ENCODE peak calls at places on chromosomes 4 and X, in six cellular contexts. D, C, P, M, S and J are unnamed samples.

GRCh38 chrX:23554304-23554703 is 113.0 kb upstream of the PRDX4 start:
- DNase-seq in D (peak; percentile 3), C (peak; percentile 50), P (no peak), M (peak; percentile 20), S (no peak), J (peak; percentile 18)

GRCh38 chrX:23838953-23839352 is 56.0 kb downstream of the SAT1 start:
- DNase-seq in D (no peak), C (no peak), P (no peak), M (no peak), S (no peak), J (no peak)

GRCh38 chrX:106898462-106898861 is 4.7 kb downstream of the RIPPLY1 start:
- DNase-seq in D (no peak), C (peak; percentile 53), P (no peak), M (peak; percentile 47), S (no peak), J (no peak)

GRCh38 chr4:184263910-184264732 is 46.4 kb upstream of the ENPP6 start:
- DNase-seq in D (peak; percentile 79), C (peak; percentile 90), P (peak; percentile 98), M (peak; percentile 79), S (peak; percentile 97), J (peak; percentile 55)

GRCh38 chr4:128468485-128468989 is 180.9 kb upstream of the PGRMC2 start:
- DNase-seq in D (peak; percentile 92), C (peak; percentile 99), P (peak; percentile 85), M (peak; percentile 54), S (peak; percentile 45), J (peak; percentile 98)

GRCh38 chr4:145909331-145909730 is 29.3 kb downstream of the ZNF827 start:
- DNase-seq in D (no peak), C (no peak), P (no peak), M (peak; percentile 39), S (peak; percentile 87), J (no peak)

GRCh38 chr4:184812181-184812542 is 13.6 kb downstream of the ACSL1 start:
- DNase-seq in D (no peak), C (no peak), P (no peak), M (no peak), S (no peak), J (no peak)

GRCh38 chrX:104343408-104344129 is 88.8 kb upstream of the ESX1 start:
- DNase-seq in D (no peak), C (peak; percentile 74), P (peak; percentile 67), M (peak; percentile 58), S (peak; percentile 38), J (no peak)

GRCh38 chrX:9308426-9308825 is 156.4 kb upstream of the TBL1X start:
- DNase-seq in D (no peak), C (no peak), P (no peak), M (no peak), S (no peak), J (no peak)

GRCh38 chr4:88251914-88252313 is 32.4 kb downstream of the PPM1K start:
- DNase-seq in D (no peak), C (no peak), P (no peak), M (no peak), S (no peak), J (no peak)

GRCh38 chrX:56564182-56564885 is 907 bp downstream of the UBQLN2 start:
- DNase-seq in D (peak; percentile 1), C (peak; percentile 49), P (peak; percentile 29), M (peak; percentile 73), S (no peak), J (no peak)

GRCh38 chr4:21467551-21467950 is 481.0 kb downstream of the KCNIP4 start:
- DNase-seq in D (no peak), C (no peak), P (no peak), M (peak; percentile 65), S (no peak), J (no peak)

GRCh38 chr4:89064848-89065247 is 7.9 kb upstream of the FAM13A start:
- DNase-seq in D (no peak), C (no peak), P (no peak), M (no peak), S (no peak), J (no peak)

GRCh38 chr4:126777649-126778048 is 855.1 kb upstream of the INTU start:
- DNase-seq in D (peak; percentile 66), C (peak; percentile 94), P (no peak), M (peak; percentile 25), S (no peak), J (no peak)

GRCh38 chr4:2930821-2931764 is 32.1 kb downstream of the NOP14 start:
- DNase-seq in D (no peak), C (no peak), P (no peak), M (no peak), S (peak; percentile 86), J (no peak)

GRCh38 chr4:150150545-150151156 is 72.4 kb downstream of the DCLK2 start:
- DNase-seq in D (no peak), C (no peak), P (no peak), M (no peak), S (no peak), J (no peak)

GRCh38 chrX:2401590-2402360 is 99.0 kb downstream of the DHRSX start:
- DNase-seq in D (no peak), C (no peak), P (no peak), M (peak; percentile 97), S (peak; percentile 57), J (no peak)

GRCh38 chrX:468979-469378 is 82.3 kb upstream of the PPP2R3B start:
- DNase-seq in D (no peak), C (no peak), P (no peak), M (no peak), S (no peak), J (no peak)

GRCh38 chrX:41064028-41064427 is 21.2 kb upstream of the USP9X start:
- DNase-seq in D (no peak), C (peak; percentile 55), P (no peak), M (peak; percentile 31), S (no peak), J (no peak)

GRCh38 chr4:17781072-17781830 is at the start of gene FAM184B:
- DNase-seq in D (no peak), C (no peak), P (no peak), M (no peak), S (no peak), J (no peak)

GRCh38 chr4:180932365-180933001 is 1310.7 kb upstream of the TENM3 start:
- DNase-seq in D (no peak), C (peak; percentile 46), P (no peak), M (no peak), S (no peak), J (no peak)

GRCh38 chr4:89836031-89836777 is 757 bp downstream of the SNCA start:
- DNase-seq in D (no peak), C (no peak), P (no peak), M (peak; percentile 47), S (no peak), J (no peak)

GRCh38 chr4:127686656-127687055 is 43.5 kb upstream of the SLC25A31 start:
- DNase-seq in D (no peak), C (peak; percentile 33), P (no peak), M (peak; percentile 46), S (no peak), J (no peak)

GRCh38 chr4:142886566-142886965 is 40.5 kb upstream of the INPP4B start:
- DNase-seq in D (no peak), C (no peak), P (no peak), M (no peak), S (no peak), J (no peak)

GRCh38 chr4:10721616-10722015 is 37.0 kb upstream of the CLNK start:
- DNase-seq in D (no peak), C (no peak), P (no peak), M (no peak), S (no peak), J (no peak)

GRCh38 chrX:72097081-72097480 is 34.6 kb downstream of the RTL5 start:
- DNase-seq in D (no peak), C (no peak), P (no peak), M (no peak), S (no peak), J (no peak)

GRCh38 chrX:72100051-72100755 is 31.5 kb downstream of the RTL5 start:
- DNase-seq in D (no peak), C (no peak), P (no peak), M (no peak), S (no peak), J (no peak)

GRCh38 chrX:72101597-72102037 is 30.1 kb downstream of the RTL5 start:
- DNase-seq in D (no peak), C (no peak), P (no peak), M (no peak), S (no peak), J (no peak)

GRCh38 chrX:72102760-72103159 is 29.0 kb downstream of the RTL5 start:
- DNase-seq in D (no peak), C (no peak), P (no peak), M (no peak), S (peak; percentile 49), J (no peak)

DNA sequence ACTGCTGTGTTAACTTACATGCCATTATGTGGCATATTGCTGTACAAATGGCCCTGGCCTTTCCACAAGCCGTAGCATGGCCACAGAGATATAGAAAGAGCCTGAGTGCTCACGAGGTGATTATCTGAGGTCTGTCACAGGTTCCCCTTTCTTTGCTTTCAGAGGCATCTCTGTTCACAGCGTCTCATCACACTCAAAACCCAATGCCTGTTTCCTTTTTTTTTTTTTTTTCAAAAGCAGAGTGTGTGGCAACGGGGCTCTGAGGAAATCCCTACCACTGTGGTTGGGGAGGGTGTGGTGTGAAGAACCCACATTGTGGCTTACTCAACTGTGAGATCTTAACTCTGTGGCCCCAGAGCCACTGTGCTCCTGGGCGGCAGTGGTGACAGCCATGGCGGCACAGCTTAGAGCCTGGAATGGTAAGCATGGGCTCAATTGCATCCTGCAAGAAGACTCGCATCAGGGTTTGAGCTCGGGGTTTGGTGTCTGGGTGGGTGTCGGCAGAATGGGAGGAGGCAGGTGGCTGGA is 30.8 kb downstream of the RTL5 start:
- DNase-seq in D (no peak), C (no peak), P (no peak), M (no peak), S (peak; percentile 43), J (no peak)
- H3K4me3 ChIP-seq in D (no peak overlapping the region), C (no peak overlapping the region), P (no peak overlapping the region), M (no peak overlapping the region), S (no peak overlapping the region), J (no peak overlapping the region)

GRCh38 chrX:97398030-97398551 is 514.4 kb downstream of the RPA4 start:
- DNase-seq in D (no peak), C (peak; percentile 30), P (no peak), M (no peak), S (no peak), J (no peak)
- H3K4me3 ChIP-seq in D (no peak overlapping the region), C (no peak overlapping the region), P (no peak overlapping the region), M (no peak overlapping the region), S (no peak overlapping the region), J (no peak overlapping the region)

DNA sequence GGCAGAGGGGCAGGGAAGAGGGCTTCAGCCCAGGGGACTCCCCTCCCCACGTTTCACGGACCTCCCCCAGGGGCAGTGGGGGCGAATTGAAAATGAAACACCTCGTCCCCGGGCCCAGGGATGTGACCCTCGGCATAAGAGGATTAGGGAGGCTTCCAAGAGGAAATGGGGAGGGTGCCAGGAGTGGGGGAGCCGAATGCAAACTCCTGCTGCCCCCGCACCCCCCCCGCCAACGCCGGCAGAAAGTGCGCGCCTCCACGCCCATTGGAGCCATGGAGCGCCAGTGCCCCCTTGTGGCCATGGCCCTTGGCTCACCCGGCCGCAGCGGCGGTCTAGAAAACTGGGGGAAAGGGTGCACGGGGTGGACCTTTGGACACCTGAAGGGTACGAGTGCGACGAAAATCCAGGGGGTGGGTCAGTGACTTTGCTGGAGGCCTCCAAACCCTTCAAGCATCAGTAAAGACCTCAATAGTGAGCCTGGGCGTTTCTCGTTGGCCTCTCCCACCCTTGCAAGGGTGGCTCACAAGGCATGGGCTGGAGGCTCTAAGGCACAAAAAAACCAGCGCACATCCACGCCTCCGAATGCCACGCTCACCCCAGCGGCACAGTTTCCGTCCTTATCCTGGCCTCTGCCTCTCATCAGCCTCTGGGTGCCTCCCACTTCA is 120.8 kb upstream of the PJA1 start:
- DNase-seq in D (no peak), C (no peak), P (peak; percentile 66), M (peak; percentile 9), S (peak; percentile 67), J (no peak)
- H3K4me3 ChIP-seq in D (peak overlapping the region; percentile 55), C (peak overlapping the region; percentile 23), P (no peak overlapping the region), M (peak overlapping the region; percentile 43), S (peak overlapping the region; percentile 43), J (peak overlapping the region; percentile 47)

GRCh38 chr4:106083065-106083464 is 187.8 kb downstream of the NPNT start:
- DNase-seq in D (no peak), C (no peak), P (no peak), M (no peak), S (no peak), J (no peak)
- H3K4me3 ChIP-seq in D (no peak overlapping the region), C (no peak overlapping the region), P (no peak overlapping the region), M (no peak overlapping the region), S (no peak overlapping the region), J (no peak overlapping the region)